ENCODE peak calls at places on chromosomes 4 and X, in six cellular contexts. X, P, J, T, S and E are unnamed samples. For H3K4me1, the result is how much of the 10 kb centered on the place peaks cover.

GRCh38 chrX:72466493-72466892 is 106.2 kb downstream of the HDAC8 start:
- DNase-seq in S (no peak), J (no peak), P (no peak), X (no peak), T (no peak), E (no peak)

GRCh38 chr4:41442818-41443217 is 95.1 kb upstream of the LIMCH1 start:
- DNase-seq in X (no peak), P (no peak), S (no peak), J (no peak), T (no peak), E (no peak)

GRCh38 chr4:41994461-41994860 is 4.1 kb downstream of the SLC30A9 start:
- DNase-seq in X (no peak), J (no peak), S (no peak), P (no peak), T (no peak), E (no peak)

GRCh38 chr4:173242466-173243250 is 74.0 kb downstream of the GALNT7 start:
- DNase-seq in J (no peak), P (no peak), X (no peak), S (no peak), T (no peak), E (no peak)

GRCh38 chr4:25635501-25635900 is 20.1 kb upstream of the SLC34A2 start:
- DNase-seq in J (no peak), X (no peak), P (no peak), S (no peak), T (no peak), E (no peak)

GRCh38 chr4:181264908-181265307 is 978.3 kb upstream of the TENM3 start:
- DNase-seq in T (no peak), X (no peak), S (no peak), J (no peak), P (no peak), E (no peak)

GRCh38 chr4:173038192-173038896 is 130.3 kb upstream of the GALNT7 start:
- DNase-seq in S (no peak), J (no peak), T (no peak), P (no peak), X (no peak), E (no peak)

GRCh38 chrX:49915352-49916222 is 6.8 kb upstream of the CLCN5 start:
- DNase-seq in S (no peak), P (no peak), J (peak), X (peak), T (no peak), E (peak)

GRCh38 chr4:188032170-188032569 is 36.6 kb downstream of the ZFP42 start:
- DNase-seq in S (no peak), X (no peak), J (no peak), T (no peak), P (no peak), E (no peak)

GRCh38 chr4:166341992-166342391 is 469.0 kb downstream of the TLL1 start:
- DNase-seq in X (no peak), S (no peak), T (no peak), J (no peak), P (no peak), E (no peak)

GRCh38 chrX:15142084-15142715 is 127.7 kb downstream of the ASB9 start:
- DNase-seq in J (no peak), X (no peak), S (no peak), P (no peak), T (no peak), E (no peak)

GRCh38 chrX:105463483-105463882 is 243.0 kb upstream of the TEX13A start:
- DNase-seq in X (no peak), T (no peak), P (no peak), S (no peak), J (no peak), E (no peak)

GRCh38 chrX:155592331-155592730 is 20.4 kb downstream of the TMLHE start:
- DNase-seq in T (no peak), X (no peak), S (no peak), J (no peak), P (no peak), E (no peak)

GRCh38 chr4:147192679-147193078 is 247.0 kb upstream of the TTC29 start:
- DNase-seq in X (no peak), S (no peak), T (no peak), J (no peak), P (no peak), E (no peak)

GRCh38 chr4:179624768-179625181 is 2182.5 kb upstream of the AGA start:
- DNase-seq in X (peak), T (no peak), P (no peak), S (no peak), J (peak), E (no peak)

GRCh38 chr4:186326391-186326790 is 60.4 kb downstream of the F11 start:
- DNase-seq in T (no peak), S (no peak), J (peak), X (no peak), P (no peak), E (no peak)

GRCh38 chrX:86047174-86047991 is at the start of gene CHM:
- DNase-seq in J (peak), P (peak), S (peak), X (peak), T (peak), E (peak)

GRCh38 chrX:13396887-13397286 is 77.0 kb upstream of the ATXN3L start:
- DNase-seq in T (no peak), S (no peak), P (no peak), J (peak), X (no peak), E (no peak)

GRCh38 chr4:100109921-100110320 is 80.3 kb downstream of the DDIT4L start:
- DNase-seq in P (no peak), T (no peak), X (no peak), S (no peak), J (no peak), E (no peak)

GRCh38 chr4:74056114-74056857 is 17.8 kb upstream of the CXCL3 start:
- DNase-seq in P (no peak), S (no peak), T (no peak), J (peak), X (no peak), E (no peak)

DNA sequence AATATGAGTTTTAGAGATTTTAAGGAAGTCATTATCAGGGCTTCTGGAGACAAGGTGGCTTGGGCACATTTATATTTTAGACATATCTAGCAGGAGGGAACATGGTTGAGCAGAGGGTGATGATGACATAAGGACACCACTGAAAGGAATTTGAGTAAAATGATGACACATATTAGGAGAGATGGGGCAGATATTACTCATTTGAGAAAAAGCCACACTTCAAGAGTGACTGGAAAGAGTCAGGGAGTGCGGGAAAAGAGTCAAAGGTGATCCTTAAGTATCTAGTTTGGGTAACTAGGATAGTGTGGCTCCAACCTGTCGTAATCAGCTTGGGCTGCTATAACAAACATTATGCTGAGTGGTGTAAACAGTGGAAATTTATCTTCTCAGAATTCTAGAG is 377.7 kb downstream of the PACRGL start:
- DNase-seq in T (no peak), X (no peak), S (no peak), P (no peak), J (no peak), E (no peak)
- H3K4me1 ChIP-seq in T (under half), X (under half), S (under half), P (under half), J (under half), E (under half)

DNA sequence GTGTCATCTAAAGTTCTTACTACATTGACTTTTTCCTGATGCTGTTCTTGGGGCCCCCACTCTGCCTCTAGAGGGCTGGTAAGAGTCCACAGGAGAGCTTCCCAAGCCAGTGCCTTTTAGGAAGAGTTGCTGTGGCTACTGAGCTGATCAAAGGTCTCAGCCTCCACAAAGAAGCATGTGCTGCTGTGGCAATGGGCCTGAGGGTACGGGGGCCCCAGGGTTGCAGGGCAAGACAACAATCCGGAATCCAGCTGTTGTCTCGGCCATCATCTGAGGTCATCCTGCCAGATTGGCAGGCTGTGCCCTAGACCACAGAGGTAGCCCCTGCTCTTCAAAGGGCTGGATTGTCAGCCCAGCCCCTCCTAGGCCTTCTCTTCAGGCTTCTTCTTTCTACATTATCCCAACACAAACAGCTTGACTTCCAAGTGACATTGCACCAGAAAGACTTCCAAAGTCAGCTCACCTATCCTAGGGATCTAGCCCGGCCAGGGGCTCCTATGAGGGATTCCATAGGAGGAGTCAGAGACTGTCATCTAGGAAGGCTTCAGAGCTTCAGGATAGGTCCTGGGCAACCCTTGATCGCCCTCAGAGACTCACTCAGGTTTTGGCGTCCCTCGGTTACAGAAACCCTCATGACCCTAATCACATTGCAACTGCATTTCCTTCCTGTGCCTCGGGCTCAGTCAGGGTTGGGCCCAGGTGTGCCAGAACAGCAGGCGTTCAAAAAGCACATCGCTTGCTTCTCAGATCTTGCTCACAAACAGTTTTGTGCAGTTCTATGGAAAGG is 27.7 kb downstream of the SLC25A5 start:
- DNase-seq in X (no peak), S (peak), J (no peak), T (no peak), P (no peak), E (no peak)
- H3K27ac ChIP-seq in X (peak), S (no peak), J (no peak), T (no peak), P (no peak), E (no peak)

GRCh38 chrX:40933132-40934078 is 151.8 kb upstream of the USP9X start:
- DNase-seq in T (no peak), X (no peak), J (peak), S (no peak), P (no peak), E (no peak)
- TF ChIP-seq POLR2A in T (no peak), X (no peak), J (no peak), S (no peak), P (no peak), E (no peak)

GRCh38 chr4:88820723-88821368 is 123.2 kb upstream of the NAP1L5 start:
- DNase-seq in P (no peak), J (peak), T (no peak), S (no peak), X (no peak), E (no peak)
- H3K4me1 ChIP-seq in P (under half), J (under half), T (under half), S (under half), X (half or more), E (under half)

GRCh38 chr4:141027421-141027820 is 105.8 kb downstream of the RNF150 start:
- DNase-seq in J (peak), P (no peak), X (no peak), T (no peak), S (no peak), E (no peak)
- H3K27ac ChIP-seq in J (no peak), P (peak), X (no peak), T (no peak), S (peak), E (peak)

DNA sequence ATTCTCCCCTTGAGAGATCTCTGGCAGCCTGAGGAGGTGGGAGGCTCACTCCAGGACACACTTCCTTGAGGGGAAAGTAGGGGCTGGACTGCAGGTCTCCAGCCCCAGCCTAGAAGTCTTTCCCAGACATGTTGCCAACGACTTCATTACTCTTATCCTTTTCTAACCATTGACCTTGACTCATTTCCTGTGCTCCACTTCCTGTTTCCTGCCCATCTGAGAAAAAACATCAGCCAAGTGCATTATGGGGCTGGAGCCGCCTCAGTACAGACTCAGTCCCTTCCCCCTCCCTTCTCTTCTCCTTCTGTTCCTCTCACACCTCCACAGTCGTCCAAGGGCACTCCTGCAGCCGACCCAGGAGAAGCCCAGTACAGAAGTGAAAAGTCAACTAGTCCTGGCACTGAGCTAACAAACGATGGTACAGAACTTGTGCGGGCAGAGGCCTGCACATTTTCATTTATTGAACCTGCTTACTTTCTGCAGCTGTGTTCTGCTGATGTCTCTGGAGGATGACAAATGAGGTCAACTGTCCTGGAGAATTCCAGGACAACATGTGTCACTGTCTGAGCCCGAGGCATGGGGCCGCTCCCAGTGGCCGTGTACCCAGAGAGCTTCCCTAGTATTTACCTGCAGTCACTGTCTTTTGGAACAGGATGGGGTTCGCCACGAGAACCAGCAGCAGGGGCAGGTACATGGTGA is 20.1 kb downstream of the GPR143 start:
- DNase-seq in P (no peak), J (peak), S (no peak), X (no peak), T (no peak), E (no peak)
- TF ChIP-seq POLR2A in P (no peak), J (no peak), S (no peak), X (no peak), T (no peak), E (no peak)

GRCh38 chr4:8468746-8469535 is 28.4 kb downstream of the TRMT44 start:
- DNase-seq in S (peak), X (peak), T (peak), J (peak), P (peak), E (peak)
- H3K4me1 ChIP-seq in S (under half), X (under half), T (under half), J (under half), P (under half), E (under half)

GRCh38 chrX:103311401-103311785 is 603 bp upstream of the BEX2 start:
- DNase-seq in T (no peak), J (no peak), S (no peak), X (no peak), P (no peak), E (no peak)

GRCh38 chrX:103310592-103311400 is at the start of gene BEX2:
- DNase-seq in S (peak), T (peak), P (no peak), X (peak), J (no peak), E (peak)

GRCh38 chrX:103304705-103305104 is 6.1 kb downstream of the BEX2 start:
- DNase-seq in T (no peak), J (no peak), S (no peak), X (no peak), P (no peak), E (no peak)

DNA sequence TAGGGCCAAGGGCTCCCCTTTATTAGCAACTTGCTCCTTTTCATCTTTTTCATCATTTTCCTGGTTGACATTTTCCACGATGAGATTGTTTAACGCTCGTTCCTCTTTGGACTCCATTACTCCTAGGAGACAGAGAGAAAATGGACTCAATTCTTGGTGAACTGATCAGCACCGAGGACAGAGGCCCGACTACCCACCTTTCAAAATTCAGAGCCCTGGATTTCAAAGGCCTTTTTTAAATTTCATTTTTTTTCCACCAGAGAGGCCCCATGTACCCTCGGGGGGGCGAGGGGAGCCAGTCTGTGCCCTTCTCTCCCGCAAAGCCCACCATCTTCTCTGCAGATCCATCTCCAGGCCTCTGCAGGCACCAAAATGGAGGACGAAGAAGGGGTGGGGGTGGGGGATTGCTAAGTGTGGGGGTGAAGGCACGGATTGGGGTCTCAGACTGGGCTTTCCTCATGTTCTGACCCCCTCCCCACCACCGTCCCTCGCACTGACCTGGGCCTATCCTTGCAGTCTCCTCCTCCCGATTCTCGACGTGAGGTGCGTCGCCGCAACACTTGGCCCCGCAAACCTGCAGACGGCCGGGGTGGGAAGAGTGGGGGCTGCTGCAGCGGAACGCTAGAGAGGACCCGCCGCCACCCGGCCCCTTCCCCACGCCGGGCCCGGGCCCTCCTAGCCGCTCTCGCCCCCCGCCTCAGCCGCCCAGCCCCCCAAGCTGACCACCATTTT is 764 bp downstream of the BEX2 start:
- DNase-seq in T (peak), X (no peak), S (no peak), J (no peak), P (no peak), E (no peak)
- H3K27ac ChIP-seq in T (peak), X (peak), S (no peak), J (no peak), P (no peak), E (peak)

GRCh38 chr4:141640692-141641091 is 4.3 kb downstream of the IL15 start:
- DNase-seq in X (no peak), T (no peak), J (no peak), P (no peak), S (no peak), E (no peak)

GRCh38 chr4:141636077-141636770 is at the start of gene IL15:
- DNase-seq in T (peak), J (peak), P (peak), S (peak), X (peak), E (peak)

GRCh38 chr4:141635726-141636076 is 682 bp upstream of the IL15 start:
- DNase-seq in S (no peak), X (no peak), J (no peak), P (no peak), T (no peak), E (no peak)

GRCh38 chr4:141637565-141637964 is 1.2 kb downstream of the IL15 start:
- DNase-seq in J (no peak), T (no peak), P (no peak), X (no peak), S (no peak), E (no peak)

DNA sequence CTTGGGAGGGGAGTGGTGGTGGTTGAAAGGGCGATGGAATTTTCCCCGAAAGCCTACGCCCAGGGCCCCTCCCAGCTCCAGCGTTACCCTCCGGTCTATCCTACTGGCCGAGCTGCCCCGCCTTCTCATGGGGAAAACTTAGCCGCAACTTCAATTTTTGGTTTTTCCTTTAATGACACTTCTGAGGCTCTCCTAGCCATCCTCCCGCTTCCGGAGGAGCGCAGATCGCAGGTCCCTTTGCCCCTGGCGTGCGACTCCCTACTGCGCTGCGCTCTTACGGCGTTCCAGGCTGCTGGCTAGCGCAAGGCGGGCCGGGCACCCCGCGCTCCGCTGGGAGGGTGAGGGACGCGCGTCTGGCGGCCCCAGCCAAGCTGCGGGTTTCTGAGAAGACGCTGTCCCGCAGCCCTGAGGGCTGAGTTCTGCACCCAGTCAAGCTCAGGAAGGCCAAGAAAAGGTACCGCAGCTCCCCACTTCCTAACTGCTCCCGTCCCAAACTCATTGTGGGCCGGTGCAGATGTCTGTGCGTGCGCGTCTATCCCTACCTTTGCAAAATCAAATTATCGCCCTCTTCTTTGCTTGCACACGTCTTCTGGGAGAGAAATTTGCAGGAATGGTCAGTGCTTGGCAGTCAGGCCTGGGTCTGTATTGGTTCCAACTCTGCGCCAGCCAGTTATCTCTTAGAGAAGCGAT is 533 bp downstream of the IL15 start:
- DNase-seq in T (peak), J (peak), S (peak), X (peak), P (no peak), E (peak)
- TF ChIP-seq POLR2A in T (no peak), J (no peak), S (no peak), X (no peak), P (no peak), E (no peak)

GRCh38 chr4:67568820-67569219 is 10.3 kb downstream of the STAP1 start:
- DNase-seq in P (no peak), X (no peak), T (no peak), J (peak), S (no peak), E (no peak)

GRCh38 chr4:67570537-67570936 is 12.0 kb downstream of the STAP1 start:
- DNase-seq in X (no peak), J (no peak), P (no peak), T (no peak), S (no peak), E (no peak)

GRCh38 chr4:67575232-67575888 is 16.8 kb downstream of the STAP1 start:
- DNase-seq in J (no peak), X (no peak), S (no peak), T (no peak), P (no peak), E (no peak)

GRCh38 chr4:67573193-67573592 is 14.7 kb downstream of the STAP1 start:
- DNase-seq in P (no peak), X (no peak), T (no peak), J (no peak), S (no peak), E (no peak)

GRCh38 chr4:67571975-67572374 is 13.4 kb downstream of the STAP1 start:
- DNase-seq in P (no peak), S (no peak), X (no peak), T (no peak), J (no peak), E (no peak)
- H3K4me1 ChIP-seq in P (under half), S (under half), X (under half), T (under half), J (under half), E (under half)